ENCODE peak calls at places on chromosome 4, in five cellular contexts. R is BJ, V is fibroblast of lung, T is HFFc6, N is IMR-90. Q is an unnamed sample.
A peak's percentile ranks its signal among the peaks of the same experiment; 100 is the strongest.

GRCh38 chr4:40150932-40151331 is 45.9 kb upstream of the RHOH start:
- DNase-seq in R (no peak), V (peak; percentile 20), T (no peak), N (peak; percentile 2), Q (no peak)

GRCh38 chr4:110550260-110550659 is 72.6 kb downstream of the PITX2 start:
- DNase-seq in R (no peak), V (peak; percentile 58), T (peak; percentile 47), N (peak; percentile 20), Q (no peak)

GRCh38 chr4:20625460-20625859 is 74.8 kb upstream of the PACRGL start:
- DNase-seq in R (no peak), V (no peak), T (no peak), N (no peak), Q (no peak)

GRCh38 chr4:187103351-187103750 is 379.7 kb upstream of the FAT1 start:
- DNase-seq in R (no peak), V (no peak), T (no peak), N (no peak), Q (no peak)

GRCh38 chr4:15469402-15470148 is at the start of gene CC2D2A:
- DNase-seq in R (no peak), V (peak; percentile 69), T (peak; percentile 44), N (peak; percentile 69), Q (no peak)

GRCh38 chr4:169898095-169898494 is 128.1 kb downstream of the MFAP3L start:
- DNase-seq in R (no peak), V (peak; percentile 6), T (no peak), N (no peak), Q (no peak)

GRCh38 chr4:101065346-101065745 is 282.0 kb downstream of the PPP3CA start:
- DNase-seq in R (no peak), V (no peak), T (no peak), N (no peak), Q (no peak)

GRCh38 chr4:11632488-11632887 is 203.8 kb upstream of the HS3ST1 start:
- DNase-seq in R (no peak), V (no peak), T (no peak), N (no peak), Q (no peak)

GRCh38 chr4:41750624-41751324 is 2.2 kb upstream of the PHOX2B start:
- DNase-seq in R (no peak), V (no peak), T (no peak), N (no peak), Q (no peak)

GRCh38 chr4:94595880-94596483 is 144.2 kb downstream of the PDLIM5 start:
- DNase-seq in R (no peak), V (peak; percentile 52), T (peak; percentile 48), N (peak; percentile 74), Q (no peak)

GRCh38 chr4:13963601-13964000 is 336.1 kb upstream of the BOD1L1 start:
- DNase-seq in R (no peak), V (peak; percentile 71), T (no peak), N (peak; percentile 16), Q (no peak)

GRCh38 chr4:182928061-182928460 is 10.9 kb upstream of the DCTD start:
- DNase-seq in R (no peak), V (no peak), T (no peak), N (no peak), Q (no peak)
- TF ChIP-seq CTCF in R (peak; percentile 32), V (no peak), T (peak; percentile 72), N (peak; percentile 20), Q (no peak)

GRCh38 chr4:45971108-45971507 is 152.7 kb downstream of the GABRG1 start:
- DNase-seq in R (no peak), V (no peak), T (no peak), N (no peak), Q (no peak)
- TF ChIP-seq CTCF in R (no peak), V (no peak), T (no peak), N (no peak), Q (no peak)

GRCh38 chr4:5802565-5802964 is 90.3 kb downstream of the CRMP1 start:
- DNase-seq in R (no peak), V (no peak), T (no peak), N (no peak), Q (no peak)

GRCh38 chr4:5808081-5808741 is 84.7 kb downstream of the CRMP1 start:
- DNase-seq in R (no peak), V (peak; percentile 37), T (no peak), N (peak; percentile 46), Q (no peak)

GRCh38 chr4:5801696-5802095 is 90.7 kb downstream of the EVC start:
- DNase-seq in R (no peak), V (no peak), T (no peak), N (no peak), Q (no peak)

GRCh38 chr4:5805270-5805669 is 87.6 kb downstream of the CRMP1 start:
- DNase-seq in R (no peak), V (no peak), T (no peak), N (no peak), Q (no peak)

GRCh38 chr4:5804656-5805055 is 88.2 kb downstream of the CRMP1 start:
- DNase-seq in R (no peak), V (no peak), T (no peak), N (no peak), Q (no peak)
- TF ChIP-seq CTCF in R (no peak), V (no peak), T (no peak), N (no peak), Q (no peak)

GRCh38 chr4:103915224-103915869 is 195.6 kb upstream of the TACR3 start:
- DNase-seq in R (no peak), V (peak; percentile 1), T (no peak), N (no peak), Q (no peak)
- TF ChIP-seq CTCF in R (peak; percentile 55), V (peak; percentile 49), T (peak; percentile 89), N (peak; percentile 30), Q (peak; percentile 75)

GRCh38 chr4:38762560-38762959 is 20.2 kb downstream of the TLR10 start:
- DNase-seq in R (no peak), V (no peak), T (no peak), N (no peak), Q (no peak)

GRCh38 chr4:38760915-38761314 is 21.9 kb downstream of the TLR10 start:
- DNase-seq in R (no peak), V (no peak), T (no peak), N (no peak), Q (no peak)

GRCh38 chr4:38757945-38758344 is 24.8 kb downstream of the TLR10 start:
- DNase-seq in R (no peak), V (no peak), T (no peak), N (no peak), Q (no peak)

GRCh38 chr4:38759077-38759789 is 23.6 kb downstream of the TLR10 start:
- DNase-seq in R (no peak), V (peak; percentile 73), T (peak; percentile 52), N (peak; percentile 80), Q (no peak)

GRCh38 chr4:38759790-38760122 is 23.0 kb downstream of the TLR10 start:
- DNase-seq in R (no peak), V (no peak), T (no peak), N (no peak), Q (no peak)
- TF ChIP-seq CTCF in R (no peak), V (no peak), T (peak; percentile 33), N (no peak), Q (no peak)

GRCh38 chr4:108018038-108018883 is 28.6 kb downstream of the HADH start:
- DNase-seq in R (peak; percentile 18), V (peak; percentile 63), T (peak; percentile 75), N (peak; percentile 77), Q (peak; percentile 39)

GRCh38 chr4:108024078-108024990 is 34.6 kb downstream of the HADH start:
- DNase-seq in R (no peak), V (no peak), T (no peak), N (no peak), Q (no peak)

GRCh38 chr4:108013332-108013731 is 23.6 kb downstream of the HADH start:
- DNase-seq in R (no peak), V (no peak), T (no peak), N (no peak), Q (no peak)

GRCh38 chr4:108013955-108014354 is 24.3 kb downstream of the HADH start:
- DNase-seq in R (no peak), V (no peak), T (no peak), N (no peak), Q (no peak)

GRCh38 chr4:108018884-108019187 is 29.1 kb downstream of the HADH start:
- DNase-seq in R (no peak), V (no peak), T (no peak), N (no peak), Q (no peak)
- TF ChIP-seq CTCF in R (no peak), V (no peak), T (peak; percentile 46), N (no peak), Q (no peak)

DNA sequence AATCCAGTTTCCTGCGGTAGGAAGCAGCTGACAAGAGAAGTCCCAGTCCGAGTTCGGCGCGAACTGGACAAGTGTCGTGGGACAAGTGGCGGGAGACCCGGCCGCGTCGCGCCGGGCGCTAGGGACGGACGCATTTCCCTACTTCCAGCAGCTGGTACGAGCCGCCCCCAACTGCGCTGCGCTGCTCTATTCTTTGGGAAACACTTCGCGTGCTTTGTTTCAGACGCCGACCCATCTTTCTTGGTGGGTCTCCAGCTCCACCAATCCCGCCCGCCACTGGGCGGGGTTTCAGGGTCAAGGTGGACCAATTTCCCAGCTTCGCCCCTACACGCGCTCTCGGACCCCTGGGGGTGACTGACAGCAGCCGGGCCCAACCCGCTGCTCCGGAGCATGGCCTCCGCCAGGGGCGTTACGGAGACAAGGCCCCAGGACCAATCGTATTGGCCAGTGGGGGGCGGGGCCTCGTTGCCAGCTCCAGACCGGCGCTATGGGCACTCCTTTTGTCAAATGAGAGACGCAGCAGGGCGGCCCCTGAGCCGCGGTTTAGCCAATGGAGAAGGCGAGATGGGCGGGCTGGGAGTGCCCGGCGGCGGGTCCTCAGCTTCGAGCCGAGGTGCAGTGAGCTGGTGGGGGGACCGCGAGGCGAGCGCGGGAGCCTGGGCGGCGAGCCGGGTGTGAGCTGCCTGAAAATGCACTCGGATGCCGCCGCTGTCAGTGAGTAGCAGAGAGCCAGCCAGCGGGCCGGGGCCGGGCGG is at the start of gene DCUN1D4:
- DNase-seq in R (peak; percentile 98), V (peak; percentile 100), T (peak; percentile 100), N (peak; percentile 99), Q (peak; percentile 97)
- TF ChIP-seq CTCF in R (peak; percentile 57), V (peak; percentile 31), T (peak; percentile 73), N (peak; percentile 59), Q (no peak)

Q was measured in D721Med.